ENCODE peak calls at places on chromosomes 11 and 22, in six cellular contexts. W is cardiac muscle cell, R is choroid plexus epithelial cell, E is upper lobe of right lung, M is psoas muscle, D is colonic mucosa. P is an unnamed sample.

GRCh38 chr11:104484784-104485554 is 321.0 kb upstream of the PDGFD start:
- DNase-seq in W (no peak), R (peak), E (no peak), M (no peak), D (no peak), P (no peak)

GRCh38 chr22:50600967-50601668 is 525 bp downstream of the MAPK8IP2 start:
- DNase-seq in W (no peak), R (no peak), E (no peak), M (no peak), D (no peak), P (no peak)

GRCh38 chr11:95101935-95102334 is 12.3 kb downstream of the ENDOD1 start:
- DNase-seq in W (no peak), R (no peak), E (no peak), M (no peak), D (no peak), P (no peak)

GRCh38 chr22:23074451-23074850 is 4.1 kb downstream of the GNAZ start:
- DNase-seq in W (no peak), R (no peak), E (peak), M (peak), D (no peak), P (no peak)

GRCh38 chr11:117887431-117888139 is 11.1 kb upstream of the FXYD6 start:
- DNase-seq in W (no peak), R (no peak), E (no peak), M (peak), D (peak), P (no peak)

GRCh38 chr11:72224587-72225410 is at the start of gene INPPL1:
- DNase-seq in W (peak), R (peak), E (peak), M (peak), D (peak), P (peak)

GRCh38 chr22:28570697-28571373 is 108.8 kb downstream of the TTC28 start:
- DNase-seq in W (peak), R (peak), E (no peak), M (no peak), D (no peak), P (peak)

GRCh38 chr22:46275455-46276129 is 7.8 kb downstream of the TTC38 start:
- DNase-seq in W (no peak), R (no peak), E (no peak), M (peak), D (no peak), P (no peak)

GRCh38 chr11:35185696-35186095 is 46.7 kb downstream of the CD44 start:
- DNase-seq in W (peak), R (peak), E (no peak), M (no peak), D (no peak), P (no peak)

GRCh38 chr11:64074239-64074638 is 38.5 kb downstream of the FLRT1 start:
- DNase-seq in W (peak), R (peak), E (peak), M (no peak), D (no peak), P (peak)

GRCh38 chr22:29816980-29817379 is 21.1 kb downstream of the ASCC2 start:
- DNase-seq in W (no peak), R (no peak), E (no peak), M (no peak), D (no peak), P (no peak)

GRCh38 chr22:46250035-46250782 is at the start of gene CDPF1:
- DNase-seq in W (peak), R (peak), E (peak), M (peak), D (peak), P (peak)

GRCh38 chr11:36251716-36252307 is 37.4 kb downstream of the COMMD9 start:
- DNase-seq in W (no peak), R (no peak), E (no peak), M (no peak), D (no peak), P (no peak)

GRCh38 chr11:105144887-105145286 is 5.3 kb upstream of the CARD18 start:
- DNase-seq in W (peak), R (peak), E (no peak), M (no peak), D (no peak), P (peak)

GRCh38 chr11:65589444-65590239 is 6.0 kb downstream of the KCNK7 start:
- DNase-seq in W (no peak), R (peak), E (no peak), M (no peak), D (no peak), P (no peak)

GRCh38 chr11:119126675-119127268 is 5.4 kb downstream of the HINFP start:
- DNase-seq in W (no peak), R (no peak), E (no peak), M (no peak), D (no peak), P (no peak)

GRCh38 chr22:30574095-30574981 is at the start of gene GAL3ST1:
- DNase-seq in W (no peak), R (no peak), E (no peak), M (peak), D (peak), P (no peak)

GRCh38 chr22:39242389-39242808 is 2.4 kb downstream of the PDGFB start:
- DNase-seq in W (no peak), R (no peak), E (no peak), M (no peak), D (no peak), P (no peak)

GRCh38 chr22:39241632-39242388 is 3.0 kb downstream of the PDGFB start:
- DNase-seq in W (no peak), R (no peak), E (no peak), M (no peak), D (no peak), P (no peak)

GRCh38 chr22:39244073-39244495 is 698 bp downstream of the PDGFB start:
- DNase-seq in W (no peak), R (no peak), E (no peak), M (no peak), D (no peak), P (no peak)

GRCh38 chr22:39243443-39244072 is 1.2 kb downstream of the PDGFB start:
- DNase-seq in W (no peak), R (no peak), E (no peak), M (no peak), D (no peak), P (no peak)

GRCh38 chr22:39242809-39243442 is 1.9 kb downstream of the PDGFB start:
- DNase-seq in W (no peak), R (no peak), E (no peak), M (no peak), D (peak), P (no peak)
- H3K4me3 ChIP-seq in W (peak), R (peak), E (peak), M (peak), D (peak), P (peak)

GRCh38 chr11:33083918-33084317 is 44.5 kb downstream of the TCP11L1 start:
- DNase-seq in W (no peak), R (no peak), E (no peak), M (no peak), D (no peak), P (no peak)

GRCh38 chr11:33086017-33086416 is 46.6 kb downstream of the TCP11L1 start:
- DNase-seq in W (no peak), R (no peak), E (no peak), M (no peak), D (no peak), P (no peak)

GRCh38 chr11:33094157-33094556 is 54.8 kb downstream of the TCP11L1 start:
- DNase-seq in W (no peak), R (no peak), E (no peak), M (no peak), D (no peak), P (no peak)

DNA sequence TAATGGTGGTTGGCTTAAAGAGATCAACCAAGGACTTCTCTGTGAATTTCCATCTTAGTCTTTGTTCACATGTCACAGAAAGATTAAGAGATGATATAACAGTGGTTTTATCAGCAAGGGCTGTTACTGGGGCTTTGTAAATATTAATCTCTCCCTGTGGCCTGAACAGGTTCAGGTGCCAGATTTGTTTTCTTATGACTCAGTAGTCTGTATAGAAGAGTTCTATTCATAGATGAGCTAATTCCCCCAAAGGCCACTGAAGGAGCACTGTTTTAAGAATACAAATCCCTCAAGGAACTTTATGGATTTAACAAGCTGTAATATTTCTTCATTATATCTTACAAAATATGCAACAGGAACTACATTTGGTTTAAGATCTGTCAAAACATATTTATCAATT is 50.4 kb downstream of the TCP11L1 start:
- DNase-seq in W (peak), R (peak), E (no peak), M (no peak), D (no peak), P (peak)
- TF ChIP-seq CTCF in W (peak), R (no peak), E (no peak), M (no peak), D (no peak), P (peak)

DNA sequence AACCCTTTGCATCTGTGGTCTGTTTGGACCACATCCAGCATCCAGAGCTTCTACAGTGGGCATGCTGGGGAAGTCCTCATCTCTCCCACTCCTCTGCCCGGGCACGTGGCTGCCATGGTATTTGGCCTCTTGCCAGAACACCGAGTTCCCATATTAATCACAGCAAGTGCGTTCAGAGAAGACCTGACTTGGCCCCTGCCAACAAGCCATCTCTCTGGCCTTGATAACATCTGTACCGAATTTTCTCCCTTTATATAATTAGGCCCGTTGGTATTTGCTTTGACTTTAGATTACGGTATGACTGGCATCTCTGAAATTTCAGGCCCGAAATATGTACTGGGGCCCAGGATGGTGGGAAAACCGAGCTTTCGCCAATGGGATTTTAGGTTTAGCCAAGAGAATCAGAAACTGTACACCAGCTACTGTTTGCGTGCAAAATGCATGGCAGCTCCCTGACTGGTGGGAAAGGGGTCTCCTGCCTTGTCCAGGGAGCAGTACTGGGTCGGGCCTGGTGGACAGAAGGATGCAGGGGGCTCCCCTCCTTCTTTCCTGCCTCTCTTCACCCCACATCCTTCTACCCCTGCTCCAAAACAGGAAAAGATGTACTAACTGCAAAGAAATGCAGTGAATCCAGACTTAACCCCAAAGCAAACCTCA is 90.1 kb downstream of the MICAL2 start:
- DNase-seq in W (peak), R (peak), E (peak), M (peak), D (no peak), P (peak)
- H3K4me3 ChIP-seq in W (no peak), R (no peak), E (no peak), M (no peak), D (no peak), P (no peak)

GRCh38 chr11:123235687-123236261 is 40.7 kb upstream of the CLMP start:
- DNase-seq in W (peak), R (peak), E (no peak), M (no peak), D (no peak), P (peak)
- TF ChIP-seq CTCF in W (peak), R (peak), E (no peak), M (no peak), D (no peak), P (peak)

GRCh38 chr11:9569588-9570164 is 3.8 kb upstream of the WEE1 start:
- DNase-seq in W (no peak), R (no peak), E (no peak), M (no peak), D (no peak), P (no peak)

GRCh38 chr11:9573054-9573774 is at the start of gene WEE1:
- DNase-seq in W (peak), R (peak), E (peak), M (peak), D (peak), P (peak)

GRCh38 chr11:9570313-9570712 is 3.2 kb upstream of the WEE1 start:
- DNase-seq in W (no peak), R (no peak), E (no peak), M (no peak), D (no peak), P (no peak)

GRCh38 chr11:9571071-9571765 is 2.3 kb upstream of the WEE1 start:
- DNase-seq in W (no peak), R (no peak), E (no peak), M (no peak), D (no peak), P (no peak)

DNA sequence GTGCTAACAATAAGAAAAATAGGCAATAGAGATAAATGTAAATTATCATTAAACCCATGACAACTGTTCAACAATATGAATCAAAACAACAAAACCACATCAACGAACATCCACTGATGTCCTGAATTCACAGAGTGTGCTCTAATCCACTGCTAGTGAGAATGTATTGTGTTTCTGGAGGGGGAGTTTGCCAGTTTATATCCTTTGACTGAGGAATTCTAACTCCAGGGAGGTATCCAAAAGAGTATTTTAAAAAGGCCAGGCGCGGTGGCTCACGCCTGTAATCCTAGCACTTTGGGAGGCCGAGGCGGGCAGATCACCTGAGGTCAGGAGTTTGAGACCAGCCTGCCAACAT is 1.7 kb upstream of the WEE1 start:
- DNase-seq in W (no peak), R (no peak), E (no peak), M (no peak), D (no peak), P (no peak)
- H3K4me3 ChIP-seq in W (no peak), R (no peak), E (no peak), M (no peak), D (no peak), P (no peak)

DNA sequence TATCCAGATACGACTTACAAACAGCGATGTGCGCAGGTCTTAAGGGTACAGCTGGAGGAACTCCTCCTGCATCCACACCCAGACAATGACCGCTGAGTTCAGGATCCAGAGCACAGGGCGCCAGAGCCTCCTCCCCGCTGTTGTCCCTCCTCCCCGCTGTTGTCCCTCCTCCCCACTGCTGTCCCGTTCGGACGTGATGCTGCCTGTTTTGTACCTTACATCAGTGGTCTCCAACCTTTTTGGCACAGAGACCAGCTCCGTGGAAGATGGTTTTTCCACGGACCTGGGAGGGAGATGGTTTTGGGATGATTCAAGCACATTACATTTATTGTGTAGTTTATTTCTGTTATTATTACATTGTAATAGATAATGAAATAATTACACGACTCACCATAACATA is 62.0 kb downstream of the PHF21B start:
- DNase-seq in W (no peak), R (no peak), E (no peak), M (no peak), D (no peak), P (no peak)
- TF ChIP-seq CTCF in W (no peak), R (no peak), E (no peak), M (no peak), D (no peak), P (no peak)